ENCODE peak calls at places on chromosomes 4 and X, in five cellular contexts. F is HEK293T, X is HepG2, H is GM12878, G is SK-N-SH. Q is an unnamed sample.
A peak's percentile ranks its signal among the peaks of the same experiment; 100 is the strongest.

GRCh38 chrX:154799554-154800348 is 5.5 kb downstream of the MPP1 start:
- DNase-seq in H (no peak), G (no peak), X (peak; percentile 90), F (no peak), Q (no peak)

GRCh38 chr4:35364321-35364870 is 879.9 kb downstream of the ARAP2 start:
- DNase-seq in X (no peak), H (no peak), F (no peak), G (no peak), Q (no peak)

GRCh38 chrX:112840382-112841113 is at the start of gene AMOT:
- DNase-seq in X (peak; percentile 1), H (no peak), F (peak; percentile 89), G (peak; percentile 83), Q (peak; percentile 42)

GRCh38 chr4:82500106-82500738 is 61.6 kb downstream of the TMEM150C start:
- DNase-seq in H (no peak), F (no peak), X (no peak), G (no peak), Q (no peak)

GRCh38 chr4:188864741-188865140 is 725.5 kb downstream of the TRIML1 start:
- DNase-seq in H (no peak), F (no peak), X (no peak), G (no peak), Q (no peak)

GRCh38 chrX:126770179-126770578 is 49.4 kb upstream of the PRR32 start:
- DNase-seq in X (no peak), G (peak; percentile 22), H (no peak), F (peak; percentile 55), Q (peak; percentile 5)

GRCh38 chrX:68647156-68647957 is at the start of gene STARD8:
- DNase-seq in X (peak; percentile 2), H (no peak), G (peak; percentile 75), F (peak; percentile 59), Q (peak; percentile 55)

GRCh38 chr4:53563824-53564223 is 27.5 kb downstream of the LNX1 start:
- DNase-seq in X (no peak), F (no peak), H (peak; percentile 24), G (no peak), Q (no peak)

GRCh38 chrX:52574416-52575275 is 57.8 kb upstream of the XAGE1B start:
- DNase-seq in H (peak; percentile 2), X (peak; percentile 39), G (peak; percentile 45), F (peak; percentile 42), Q (peak; percentile 38)

GRCh38 chr4:101393256-101393655 is 45.9 kb upstream of the PPP3CA start:
- DNase-seq in F (no peak), X (peak; percentile 10), H (no peak), G (no peak), Q (no peak)

GRCh38 chrX:3066555-3066954 is 25.3 kb downstream of the ARSF start:
- DNase-seq in G (peak; percentile 38), H (no peak), X (no peak), F (no peak), Q (no peak)

GRCh38 chrX:47607091-47607490 is 12.6 kb downstream of the SYN1 start:
- DNase-seq in F (no peak), G (no peak), H (no peak), X (no peak), Q (no peak)

GRCh38 chr4:52926575-52926974 is 64.5 kb downstream of the RASL11B start:
- DNase-seq in X (no peak), F (peak; percentile 12), H (no peak), G (no peak), Q (peak; percentile 35)

GRCh38 chr4:122588453-122589238 is 32.2 kb downstream of the IL21 start:
- DNase-seq in G (no peak), F (no peak), H (no peak), X (no peak), Q (no peak)

GRCh38 chrX:17738002-17738713 is 865 bp downstream of the SCML1 start:
- DNase-seq in X (peak; percentile 56), G (peak; percentile 30), H (no peak), F (peak; percentile 16), Q (no peak)

GRCh38 chr4:169996379-169997245 is 29.6 kb downstream of the MFAP3L start:
- DNase-seq in X (no peak), G (no peak), H (no peak), F (no peak), Q (no peak)

GRCh38 chr4:6873291-6873690 is 36.3 kb upstream of the TBC1D14 start:
- DNase-seq in X (no peak), H (no peak), F (no peak), G (no peak), Q (no peak)

GRCh38 chr4:167234388-167234881 is at the start of gene SPOCK3:
- DNase-seq in X (no peak), G (peak; percentile 61), F (peak; percentile 51), H (no peak), Q (no peak)

GRCh38 chr4:30789219-30789671 is 69.1 kb downstream of the PCDH7 start:
- DNase-seq in F (peak; percentile 6), G (no peak), H (no peak), X (no peak), Q (no peak)

GRCh38 chr4:103012594-103012993 is 6.9 kb downstream of the SLC9B1 start:
- DNase-seq in F (no peak), G (no peak), H (no peak), X (no peak), Q (no peak)

GRCh38 chrX:119036369-119037029 is 36.3 kb upstream of the CT47C1 start:
- DNase-seq in H (no peak), F (no peak), X (no peak), G (no peak), Q (no peak)

GRCh38 chrX:119042996-119043395 is 29.8 kb upstream of the CT47C1 start:
- DNase-seq in H (no peak), F (no peak), G (no peak), X (no peak), Q (no peak)

GRCh38 chrX:119042040-119042439 is 30.8 kb upstream of the CT47C1 start:
- DNase-seq in H (no peak), F (no peak), G (no peak), X (no peak), Q (no peak)

GRCh38 chrX:119041175-119041574 is 31.6 kb upstream of the CT47C1 start:
- DNase-seq in H (no peak), X (peak; percentile 73), G (no peak), F (no peak), Q (peak; percentile 59)

DNA sequence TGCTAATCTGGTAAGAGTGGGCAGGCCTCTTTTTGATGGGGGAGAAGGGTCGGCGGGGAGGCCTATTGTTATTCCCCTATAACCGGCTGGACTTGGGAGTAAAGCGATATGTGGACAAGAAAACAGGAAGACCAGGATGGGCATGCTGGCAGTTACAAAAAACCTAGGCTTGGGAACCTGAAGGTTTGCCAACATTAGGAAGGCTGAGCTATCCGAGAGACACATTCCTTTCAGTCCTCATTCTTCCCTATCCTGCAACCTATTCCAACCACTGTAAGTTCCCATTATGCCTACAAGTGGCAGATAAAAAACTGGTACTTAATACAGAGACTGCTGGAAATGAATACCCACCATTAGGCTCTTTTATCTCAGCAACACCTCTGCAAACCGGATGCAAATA is 32.4 kb upstream of the CT47C1 start:
- DNase-seq in H (no peak), X (no peak), G (no peak), F (no peak), Q (no peak)
- TF ChIP-seq FOXM1 in H (no peak), X (no peak), G (no peak), F (no peak), Q (no peak)

GRCh38 chr4:14545796-14546195 is 456.5 kb upstream of the CPEB2 start:
- DNase-seq in G (no peak), X (no peak), H (no peak), F (no peak), Q (no peak)
- TF ChIP-seq FOXM1 in G (no peak), X (no peak), H (no peak), F (no peak), Q (no peak)

DNA sequence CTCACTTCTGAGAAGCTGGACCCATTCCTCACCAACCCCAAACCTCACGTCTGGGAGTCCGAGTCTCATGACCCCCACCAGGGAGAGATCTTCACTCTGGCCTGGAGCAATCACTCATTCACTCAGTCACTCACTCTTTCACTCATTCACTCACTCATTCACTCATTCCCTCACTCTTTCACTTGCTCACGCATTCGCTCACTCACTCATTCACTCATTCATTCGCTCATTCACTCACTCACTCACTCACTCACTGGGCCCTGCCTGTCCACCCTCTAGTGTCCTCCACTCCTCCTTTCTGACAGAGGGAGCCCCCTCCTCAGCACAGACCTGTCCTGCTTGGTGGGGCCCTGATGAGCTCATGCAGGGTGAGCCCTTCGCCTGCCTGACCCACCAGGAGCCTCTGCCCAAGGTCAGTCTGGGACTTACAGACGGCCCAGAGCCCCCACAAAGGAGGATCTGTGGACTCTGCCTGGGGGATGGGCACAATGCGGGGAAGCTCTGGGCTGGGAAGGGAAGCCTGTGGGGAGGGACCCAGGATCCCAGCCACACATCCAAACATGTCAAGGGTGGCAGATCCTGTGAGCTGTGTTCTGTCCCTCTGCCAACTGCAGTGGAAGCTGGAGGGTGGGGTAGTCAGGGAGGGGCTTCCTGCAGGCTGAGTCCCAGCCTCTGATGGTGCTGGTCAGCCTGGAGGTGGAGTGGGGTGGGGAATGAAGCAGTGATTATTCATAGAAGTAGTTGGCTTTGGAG is 18.5 kb downstream of the CPZ start:
- DNase-seq in H (no peak), X (no peak), G (no peak), F (no peak), Q (no peak)
- TF ChIP-seq FOXM1 in H (no peak), X (no peak), G (no peak), F (no peak), Q (no peak)

GRCh38 chr4:132542228-132542627 is 606.9 kb upstream of the PCDH10 start:
- DNase-seq in X (no peak), H (no peak), G (no peak), F (no peak), Q (no peak)

GRCh38 chr4:132540797-132541196 is 608.3 kb upstream of the PCDH10 start:
- DNase-seq in F (no peak), X (no peak), H (no peak), G (no peak), Q (no peak)

DNA sequence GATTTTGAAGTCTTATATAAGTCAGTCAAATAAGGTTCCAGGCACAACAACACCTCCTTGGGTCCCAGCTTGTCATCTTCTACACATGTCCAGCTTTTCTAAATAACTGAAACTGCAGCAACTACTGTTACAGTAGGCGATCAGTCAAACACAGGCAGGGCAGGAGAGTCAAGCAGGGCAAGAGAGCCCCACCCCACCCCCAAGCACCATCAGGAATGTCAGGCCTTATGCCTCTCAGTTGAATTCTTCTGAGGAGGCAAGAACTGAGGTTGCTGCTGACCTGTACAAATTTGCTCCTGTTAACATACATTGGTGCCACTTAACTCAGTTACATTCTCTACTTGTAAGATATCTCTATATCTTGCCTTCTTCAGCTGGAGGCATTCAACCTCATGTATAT is 608.8 kb upstream of the PCDH10 start:
- DNase-seq in G (no peak), X (no peak), F (no peak), H (no peak), Q (no peak)
- TF ChIP-seq FOXM1 in G (no peak), X (no peak), F (no peak), H (no peak), Q (no peak)

GRCh38 chr4:105780176-105780575 is 71.6 kb downstream of the GSTCD start:
- DNase-seq in G (peak; percentile 19), F (no peak), H (no peak), X (no peak), Q (no peak)
- TF ChIP-seq FOXM1 in G (no peak), F (no peak), H (no peak), X (no peak), Q (no peak)

GRCh38 chrX:22383988-22384387 is 111.3 kb downstream of the CBLL2 start:
- DNase-seq in X (no peak), H (no peak), F (no peak), G (no peak), Q (no peak)
- TF ChIP-seq FOXM1 in X (no peak), H (no peak), F (no peak), G (no peak), Q (no peak)

GRCh38 chr4:125116431-125116830 is 198.3 kb upstream of the FAT4 start:
- DNase-seq in H (no peak), F (no peak), X (no peak), G (no peak), Q (no peak)
- TF ChIP-seq FOXM1 in H (no peak), F (no peak), X (no peak), G (no peak), Q (no peak)